ENCODE peak calls at places on chromosomes 6 and 20, in four cellular contexts. P, M, O and N are unnamed samples.

GRCh38 chr6:12134581-12134980 is 122.5 kb downstream of the HIVEP1 start:
- DNase-seq in M (no peak), P (no peak), O (no peak), N (no peak)

GRCh38 chr20:6767536-6768227 is at the start of gene BMP2:
- DNase-seq in P (peak), M (no peak), O (peak), N (peak)

GRCh38 chr6:33160728-33161323 is 31.4 kb downstream of the COL11A2 start:
- DNase-seq in M (no peak), O (no peak), P (peak), N (peak)

GRCh38 chr6:161407115-161407514 is 133.3 kb upstream of the AGPAT4 start:
- DNase-seq in O (no peak), M (no peak), P (no peak), N (no peak)

GRCh38 chr6:166752097-166752496 is 125.0 kb upstream of the RPS6KA2 start:
- DNase-seq in P (no peak), M (no peak), O (no peak), N (no peak)

GRCh38 chr6:34705241-34705640 is 8.7 kb upstream of the ILRUN start:
- DNase-seq in O (no peak), M (no peak), P (no peak), N (no peak)

GRCh38 chr6:134398453-134398852 is 80.5 kb upstream of the SGK1 start:
- DNase-seq in O (no peak), P (no peak), M (no peak), N (no peak)

GRCh38 chr6:73182021-73182607 is 43.2 kb downstream of the KHDC1L start:
- DNase-seq in P (no peak), M (no peak), O (no peak), N (no peak)

GRCh38 chr6:43796910-43797890 is 27.2 kb downstream of the VEGFA start:
- DNase-seq in O (no peak), P (no peak), M (no peak), N (no peak)

GRCh38 chr6:70668499-70668812 is 773 bp downstream of the SMAP1 start:
- DNase-seq in M (no peak), P (no peak), O (peak), N (no peak)

GRCh38 chr20:3080939-3081388 is 3.6 kb downstream of the AVP start:
- DNase-seq in P (no peak), O (no peak), M (no peak), N (peak)

GRCh38 chr20:9518776-9519175 is 4.4 kb downstream of the LAMP5 start:
- DNase-seq in M (no peak), P (no peak), O (no peak), N (no peak)

GRCh38 chr6:110357298-110357695 is 852 bp downstream of the METTL24 start:
- DNase-seq in P (no peak), M (no peak), O (no peak), N (no peak)

GRCh38 chr20:2748551-2749342 is 51.7 kb downstream of the CPXM1 start:
- DNase-seq in M (no peak), P (no peak), O (no peak), N (no peak)

GRCh38 chr6:105805581-105806023 is 280.5 kb upstream of the PRDM1 start:
- DNase-seq in O (no peak), P (no peak), M (no peak), N (no peak)

GRCh38 chr20:46328180-46328882 is 20.0 kb upstream of the CDH22 start:
- DNase-seq in P (no peak), O (no peak), M (no peak), N (no peak)

GRCh38 chr20:47620808-47621805 is 119.4 kb downstream of the NCOA3 start:
- DNase-seq in M (peak), P (no peak), O (no peak), N (no peak)

GRCh38 chr6:7051780-7052440 is 55.9 kb upstream of the RREB1 start:
- DNase-seq in P (peak), M (peak), O (peak), N (peak)

GRCh38 chr6:147423111-147423510 is 85.4 kb upstream of the SAMD5 start:
- DNase-seq in O (no peak), M (no peak), P (no peak), N (no peak)

GRCh38 chr6:39088331-39088730 is 26.7 kb downstream of the SAYSD1 start:
- DNase-seq in M (no peak), P (no peak), O (no peak), N (no peak)

GRCh38 chr20:47785321-47785899 is at the start of gene SULF2:
- DNase-seq in O (peak), M (no peak), P (no peak), N (no peak)

GRCh38 chr20:58623579-58624473 is 27.3 kb upstream of the STX16 start:
- DNase-seq in M (no peak), O (peak), P (no peak), N (peak)

GRCh38 chr6:106159531-106159940 is 73.4 kb downstream of the PRDM1 start:
- DNase-seq in O (no peak), P (no peak), M (no peak), N (peak)

GRCh38 chr6:48378874-48379407 is 267.9 kb upstream of the PTCHD4 start:
- DNase-seq in P (no peak), O (no peak), M (no peak), N (no peak)

GRCh38 chr20:54002056-54002575 is 68.3 kb downstream of the BCAS1 start:
- DNase-seq in O (no peak), M (no peak), P (no peak), N (no peak)

GRCh38 chr6:157070403-157071107 is 252.8 kb downstream of the TMEM242 start:
- DNase-seq in P (no peak), M (no peak), O (no peak), N (no peak)

GRCh38 chr6:92777146-92777740 is 642.1 kb downstream of the EPHA7 start:
- DNase-seq in O (no peak), M (peak), P (no peak), N (no peak)

GRCh38 chr6:44049163-44049988 is 77.9 kb downstream of the MRPL14 start:
- DNase-seq in M (no peak), P (no peak), O (no peak), N (no peak)

GRCh38 chr6:126176266-126176665 is 163.6 kb upstream of the CENPW start:
- DNase-seq in M (peak), O (no peak), P (no peak), N (no peak)

GRCh38 chr6:93789532-93789931 is 370.2 kb upstream of the EPHA7 start:
- DNase-seq in P (no peak), M (no peak), O (no peak), N (no peak)

GRCh38 chr6:129105035-129105434 is 222.1 kb downstream of the LAMA2 start:
- DNase-seq in O (no peak), M (no peak), P (no peak), N (no peak)

GRCh38 chr6:38239719-38240451 is 399.8 kb downstream of the BTBD9 start:
- DNase-seq in P (no peak), O (no peak), M (peak), N (no peak)

GRCh38 chr6:143397229-143398222 is 53.0 kb downstream of the ADAT2 start:
- DNase-seq in O (peak), P (peak), M (no peak), N (peak)

GRCh38 chr6:119174879-119175817 is 96.7 kb upstream of the FAM184A start:
- DNase-seq in M (no peak), P (no peak), O (no peak), N (no peak)

GRCh38 chr20:45279992-45280391 is 25.6 kb upstream of the SLPI start:
- DNase-seq in M (no peak), P (no peak), O (no peak), N (no peak)

GRCh38 chr6:31272431-31272830 is 539 bp upstream of the HLA-C start:
- DNase-seq in O (no peak), P (no peak), M (no peak), N (no peak)

GRCh38 chr20:32605167-32605656 is 20.1 kb upstream of the NOL4L start:
- DNase-seq in P (no peak), O (no peak), M (no peak), N (no peak)

GRCh38 chr20:60137657-60138245 is 179.5 kb downstream of the CDH26 start:
- DNase-seq in M (peak), P (no peak), O (no peak), N (no peak)

GRCh38 chr6:113526995-113527394 is 330.1 kb upstream of the MARCKS start:
- DNase-seq in O (no peak), M (no peak), P (no peak), N (no peak)